ENCODE peak calls at places on chromosomes 1 and 21, in ten cellular contexts. S is glutamatergic neuron, K is PC-3, T is mammary epithelial cell, U is upper lobe of left lung, X is spleen, N is left ventricle myocardium inferior, A is nephron progenitor cell, I is tibial artery, E is HFF-Myc. V is an unnamed sample.

GRCh38 chr1:15966081-15966955 is 9.6 kb downstream of the ZBTB17 start:
- DNase-seq in S (no peak), K (no peak), T (no peak), U (no peak), X (peak), N (no peak), A (no peak), I (peak), E (no peak), V (peak)

GRCh38 chr1:243718893-243719292 is 131.2 kb downstream of the AKT3 start:
- DNase-seq in S (no peak), K (peak), T (peak), U (no peak), X (no peak), N (no peak), A (no peak), I (no peak), E (no peak), V (no peak)

GRCh38 chr1:214165850-214166374 is 115.0 kb upstream of the SMYD2 start:
- DNase-seq in S (no peak), K (no peak), T (no peak), U (no peak), X (no peak), N (no peak), A (no peak), I (no peak), E (no peak), V (no peak)

GRCh38 chr1:109488696-109489095 is 5.0 kb downstream of the ATXN7L2 start:
- DNase-seq in S (no peak), K (no peak), T (no peak), U (peak), X (no peak), N (no peak), A (no peak), I (no peak), E (no peak), V (no peak)

GRCh38 chr1:64304744-64305143 is 101.3 kb downstream of the UBE2U start:
- DNase-seq in S (no peak), K (no peak), T (no peak), U (no peak), X (no peak), N (no peak), A (no peak), I (no peak), E (no peak), V (no peak)

GRCh38 chr1:56380556-56380955 is 198.8 kb downstream of the PLPP3 start:
- DNase-seq in S (no peak), K (peak), T (no peak), U (no peak), X (no peak), N (no peak), A (no peak), I (no peak), E (no peak), V (no peak)

GRCh38 chr21:23541571-23541970 is 2065.7 kb downstream of the MRPL39 start:
- DNase-seq in S (no peak), K (peak), T (no peak), U (no peak), X (no peak), N (no peak), A (no peak), I (no peak), E (no peak), V (no peak)

GRCh38 chr1:163928080-163928479 is 606.3 kb downstream of the NUF2 start:
- DNase-seq in S (no peak), K (no peak), T (no peak), U (no peak), X (no peak), N (no peak), A (no peak), I (no peak), E (no peak), V (no peak)

GRCh38 chr1:28737245-28738137 is 751 bp downstream of the YTHDF2 start:
- DNase-seq in S (peak), K (peak), T (peak), U (peak), X (peak), N (peak), A (peak), I (no peak), E (no peak), V (no peak)

GRCh38 chr21:31326478-31327247 is 17.4 kb downstream of the TIAM1 start:
- DNase-seq in S (peak), K (no peak), T (no peak), U (no peak), X (no peak), N (no peak), A (no peak), I (no peak), E (no peak), V (peak)

GRCh38 chr1:9371391-9371935 is 78.8 kb downstream of the SPSB1 start:
- DNase-seq in S (no peak), K (no peak), T (no peak), U (no peak), X (no peak), N (peak), A (peak), I (peak), E (peak), V (no peak)

GRCh38 chr1:226977288-226977972 is 37.3 kb downstream of the COQ8A start:
- DNase-seq in S (no peak), K (no peak), T (no peak), U (peak), X (peak), N (no peak), A (no peak), I (no peak), E (no peak), V (no peak)

GRCh38 chr21:44910229-44911065 is 10.3 kb downstream of the ITGB2 start:
- DNase-seq in S (no peak), K (no peak), T (no peak), U (peak), X (no peak), N (no peak), A (no peak), I (no peak), E (no peak), V (no peak)

GRCh38 chr1:32372149-32372756 is 9.9 kb downstream of the TSSK3 start:
- DNase-seq in S (no peak), K (peak), T (no peak), U (no peak), X (no peak), N (no peak), A (no peak), I (no peak), E (no peak), V (no peak)

GRCh38 chr21:44425895-44426662 is 29.2 kb upstream of the LRRC3 start:
- DNase-seq in S (no peak), K (no peak), T (no peak), U (peak), X (peak), N (peak), A (no peak), I (peak), E (no peak), V (no peak)

GRCh38 chr1:62643283-62643682 is 44.9 kb downstream of the DOCK7 start:
- DNase-seq in S (no peak), K (no peak), T (no peak), U (no peak), X (no peak), N (no peak), A (no peak), I (no peak), E (no peak), V (no peak)

GRCh38 chr1:208252126-208252853 is 8.1 kb upstream of the PLXNA2 start:
- DNase-seq in S (no peak), K (peak), T (no peak), U (no peak), X (no peak), N (no peak), A (no peak), I (no peak), E (no peak), V (no peak)

GRCh38 chr1:164651378-164651951 is 92.5 kb downstream of the PBX1 start:
- DNase-seq in S (no peak), K (no peak), T (no peak), U (no peak), X (no peak), N (no peak), A (no peak), I (peak), E (no peak), V (no peak)

GRCh38 chr1:232034547-232034946 is 408.0 kb downstream of the DISC1 start:
- DNase-seq in S (no peak), K (no peak), T (no peak), U (no peak), X (no peak), N (no peak), A (no peak), I (no peak), E (no peak), V (no peak)

GRCh38 chr1:81437213-81437612 is 363.5 kb upstream of the ADGRL2 start:
- DNase-seq in S (no peak), K (no peak), T (no peak), U (no peak), X (no peak), N (no peak), A (no peak), I (no peak), E (no peak), V (no peak)

GRCh38 chr1:8371372-8371991 is 53.6 kb downstream of the SLC45A1 start:
- DNase-seq in S (no peak), K (no peak), T (no peak), U (peak), X (no peak), N (no peak), A (no peak), I (no peak), E (no peak), V (no peak)

GRCh38 chr1:2323575-2323974 is 67.8 kb downstream of the MORN1 start:
- DNase-seq in S (no peak), K (no peak), T (no peak), U (no peak), X (no peak), N (no peak), A (no peak), I (no peak), E (no peak), V (no peak)

GRCh38 chr1:53690411-53690810 is 48.6 kb downstream of the GLIS1 start:
- DNase-seq in S (no peak), K (no peak), T (no peak), U (no peak), X (no peak), N (no peak), A (no peak), I (no peak), E (no peak), V (no peak)

GRCh38 chr1:97826820-97827219 is 94.0 kb downstream of the DPYD start:
- DNase-seq in S (no peak), K (no peak), T (no peak), U (no peak), X (no peak), N (no peak), A (no peak), I (no peak), E (no peak), V (no peak)

GRCh38 chr1:208273386-208274021 is 29.3 kb upstream of the PLXNA2 start:
- DNase-seq in S (no peak), K (no peak), T (peak), U (no peak), X (no peak), N (no peak), A (no peak), I (no peak), E (no peak), V (no peak)

GRCh38 chr21:44438531-44439210 is 16.6 kb upstream of the LRRC3 start:
- DNase-seq in S (no peak), K (no peak), T (no peak), U (peak), X (peak), N (peak), A (no peak), I (no peak), E (no peak), V (no peak)

GRCh38 chr1:245860681-245861552 is 646.2 kb downstream of the SMYD3 start:
- DNase-seq in S (no peak), K (no peak), T (no peak), U (no peak), X (no peak), N (no peak), A (no peak), I (no peak), E (no peak), V (no peak)

GRCh38 chr1:158149175-158149574 is 31.5 kb upstream of the CD1D start:
- DNase-seq in S (no peak), K (no peak), T (no peak), U (no peak), X (peak), N (peak), A (no peak), I (no peak), E (no peak), V (no peak)

GRCh38 chr21:33884361-33885157 is 31.0 kb downstream of the ATP5PO start:
- DNase-seq in S (no peak), K (no peak), T (peak), U (no peak), X (no peak), N (no peak), A (no peak), I (no peak), E (peak), V (no peak)

GRCh38 chr1:56424744-56425493 is 154.4 kb downstream of the PLPP3 start:
- DNase-seq in S (no peak), K (peak), T (peak), U (no peak), X (no peak), N (peak), A (no peak), I (peak), E (no peak), V (no peak)

GRCh38 chr1:158285756-158286241 is 3.9 kb upstream of the CD1C start:
- DNase-seq in S (no peak), K (no peak), T (peak), U (no peak), X (peak), N (peak), A (no peak), I (peak), E (no peak), V (peak)

GRCh38 chr1:173867141-173867752 is 542 bp downstream of the GAS5 start:
- DNase-seq in S (no peak), K (no peak), T (no peak), U (peak), X (peak), N (no peak), A (no peak), I (no peak), E (no peak), V (peak)

GRCh38 chr1:111515291-111516007 is 12.0 kb upstream of the ADORA3 start:
- DNase-seq in S (peak), K (no peak), T (peak), U (peak), X (peak), N (peak), A (no peak), I (peak), E (no peak), V (peak)

GRCh38 chr1:26853600-26853999 is 9.3 kb upstream of the SFN start:
- DNase-seq in S (no peak), K (no peak), T (peak), U (no peak), X (no peak), N (no peak), A (no peak), I (no peak), E (no peak), V (no peak)
- TF ChIP-seq CTCF in S (no peak), K (no peak), T (no peak), U (no peak), X (no peak), N (no peak), A (no peak), I (no peak), E (no peak), V (no peak)

GRCh38 chr1:156130578-156130942 is 16.0 kb downstream of the LMNA start:
- DNase-seq in S (no peak), K (no peak), T (no peak), U (peak), X (peak), N (no peak), A (no peak), I (no peak), E (no peak), V (no peak)
- TF ChIP-seq CTCF in S (peak), K (no peak), T (no peak), U (no peak), X (peak), N (peak), A (no peak), I (no peak), E (no peak), V (no peak)

DNA sequence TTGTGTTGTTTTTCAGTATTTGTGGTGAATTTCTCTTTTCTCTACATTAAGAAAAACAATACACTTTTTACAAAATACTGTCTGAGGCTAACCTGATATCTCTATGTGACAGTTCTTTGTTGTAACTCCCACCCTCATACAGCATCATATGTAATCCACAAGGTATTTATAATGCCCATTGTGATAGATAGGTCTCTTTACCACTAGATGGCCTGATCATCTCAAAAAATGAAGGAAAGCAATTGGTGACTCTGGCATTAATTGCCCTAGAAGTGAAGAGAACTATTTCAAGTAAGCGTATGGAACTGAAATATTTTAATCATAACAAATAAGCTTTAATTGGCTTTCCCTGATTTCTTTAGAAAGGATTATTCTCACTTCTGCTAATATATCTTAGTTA is 36.2 kb upstream of the HFM1 start:
- DNase-seq in S (no peak), K (peak), T (no peak), U (no peak), X (no peak), N (no peak), A (no peak), I (no peak), E (no peak), V (no peak)
- TF ChIP-seq CTCF in S (no peak), K (peak), T (peak), U (no peak), X (no peak), N (peak), A (no peak), I (no peak), E (peak), V (no peak)

GRCh38 chr21:15730484-15731242 is 881 bp downstream of the USP25 start:
- DNase-seq in S (no peak), K (peak), T (peak), U (no peak), X (no peak), N (no peak), A (no peak), I (peak), E (no peak), V (no peak)
- TF ChIP-seq CTCF in S (no peak), K (no peak), T (no peak), U (no peak), X (no peak), N (no peak), A (no peak), I (no peak), E (no peak), V (no peak)

GRCh38 chr1:152878042-152878441 is at the start of gene SMCP:
- DNase-seq in S (peak), K (peak), T (no peak), U (no peak), X (no peak), N (no peak), A (peak), I (no peak), E (no peak), V (no peak)
- TF ChIP-seq CTCF in S (peak), K (peak), T (peak), U (no peak), X (no peak), N (no peak), A (no peak), I (no peak), E (peak), V (no peak)

DNA sequence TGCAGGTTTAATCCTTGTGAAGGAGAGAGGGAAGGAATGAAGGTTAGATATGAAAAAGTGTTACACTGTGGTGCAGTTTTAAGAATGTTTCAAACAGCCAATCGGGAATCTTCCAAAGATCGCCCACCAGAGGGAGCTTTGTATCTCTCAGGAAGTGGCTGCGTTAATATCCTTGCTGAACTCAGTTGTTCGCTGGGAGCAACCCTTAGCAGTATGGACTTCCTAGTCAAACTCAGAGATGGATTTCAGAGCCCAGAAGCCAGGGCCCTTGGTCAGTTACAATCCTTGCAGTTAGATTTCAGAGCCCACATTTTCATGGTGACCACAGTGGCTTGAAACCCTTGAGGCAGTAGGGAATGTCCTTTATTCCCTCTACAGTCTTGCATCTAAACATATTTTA is 136.2 kb downstream of the NTNG1 start:
- DNase-seq in S (peak), K (peak), T (peak), U (no peak), X (no peak), N (no peak), A (peak), I (no peak), E (peak), V (no peak)
- TF ChIP-seq CTCF in S (peak), K (peak), T (peak), U (peak), X (no peak), N (peak), A (peak), I (no peak), E (peak), V (no peak)

GRCh38 chr1:6461237-6461530 is 4.8 kb downstream of the TNFRSF25 start:
- DNase-seq in S (no peak), K (no peak), T (no peak), U (no peak), X (no peak), N (no peak), A (no peak), I (no peak), E (no peak), V (no peak)

GRCh38 chr1:6460349-6461236 is 5.4 kb downstream of the TNFRSF25 start:
- DNase-seq in S (no peak), K (no peak), T (no peak), U (no peak), X (peak), N (no peak), A (no peak), I (no peak), E (no peak), V (no peak)

GRCh38 chr1:6462412-6463119 is 3.4 kb downstream of the TNFRSF25 start:
- DNase-seq in S (no peak), K (no peak), T (no peak), U (no peak), X (no peak), N (no peak), A (no peak), I (no peak), E (no peak), V (no peak)

GRCh38 chr1:6461538-6462411 is 4.2 kb downstream of the TNFRSF25 start:
- DNase-seq in S (no peak), K (no peak), T (no peak), U (no peak), X (no peak), N (no peak), A (no peak), I (no peak), E (no peak), V (no peak)

DNA sequence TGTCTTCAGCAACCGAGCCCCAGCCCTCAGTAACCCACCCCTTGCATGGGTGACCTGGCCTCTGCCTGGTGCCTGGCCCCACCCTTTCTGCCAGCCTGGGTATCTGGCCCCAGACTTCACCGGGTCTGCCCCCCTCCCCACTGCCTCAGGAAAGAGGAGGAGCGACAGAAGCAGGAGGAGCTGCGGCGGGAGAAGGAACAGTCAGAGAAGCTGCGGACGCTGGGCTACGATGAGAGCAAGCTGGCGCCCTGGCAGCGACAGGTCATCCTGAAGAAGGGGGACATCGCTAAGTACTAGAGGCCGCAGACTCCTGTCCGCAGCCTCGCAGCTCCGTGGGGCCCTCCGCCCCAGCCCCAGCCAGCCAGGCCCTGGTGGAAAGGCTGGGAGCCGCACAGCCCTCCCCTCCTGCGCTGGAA is 6.1 kb downstream of the TNFRSF25 start:
- DNase-seq in S (no peak), K (no peak), T (no peak), U (no peak), X (no peak), N (no peak), A (no peak), I (no peak), E (no peak), V (no peak)
- TF ChIP-seq CTCF in S (no peak), K (no peak), T (no peak), U (no peak), X (no peak), N (no peak), A (no peak), I (no peak), E (no peak), V (no peak)

DNA sequence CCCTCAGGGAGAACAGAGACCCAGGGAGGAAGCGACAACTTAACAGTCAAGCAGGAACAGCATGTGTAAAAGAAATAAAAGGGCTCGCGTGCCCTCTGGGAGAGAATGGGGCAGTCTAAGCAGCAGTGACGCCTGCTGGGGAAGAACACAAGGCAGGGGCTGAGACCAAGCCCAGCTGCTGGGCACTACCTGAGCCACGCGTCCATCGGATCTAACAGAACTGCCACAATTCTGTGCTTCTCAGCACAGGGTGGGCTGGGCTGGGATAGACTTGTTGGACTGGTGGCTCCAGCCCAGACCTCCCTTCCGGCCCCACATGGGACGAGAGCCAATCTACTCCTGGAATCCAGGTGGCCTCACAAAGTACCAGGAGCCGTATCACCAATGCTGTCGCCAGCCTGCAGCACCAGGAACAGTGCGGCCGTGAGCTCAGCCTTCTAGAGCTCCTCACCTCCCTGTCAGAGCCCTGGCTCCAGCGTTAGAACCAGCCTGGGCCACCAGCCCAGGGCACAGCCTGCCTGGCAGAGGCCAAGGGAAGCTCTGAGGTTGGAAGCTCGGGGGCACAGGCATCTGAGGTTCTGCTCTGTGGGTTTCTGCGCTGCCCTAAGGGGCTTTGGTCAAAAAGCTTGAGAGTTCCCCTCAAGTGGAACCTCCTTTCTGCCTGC is 7.4 kb downstream of the LRRC47 start:
- DNase-seq in S (no peak), K (no peak), T (no peak), U (no peak), X (no peak), N (no peak), A (no peak), I (no peak), E (no peak), V (no peak)
- TF ChIP-seq CTCF in S (no peak), K (no peak), T (no peak), U (no peak), X (no peak), N (no peak), A (no peak), I (no peak), E (no peak), V (no peak)